ENCODE peak calls at places on chromosomes 16 and 17, in ten cellular contexts. G is GM23248, T is astrocyte, X is OCI-LY7, M is mesendoderm, N is fibroblast of lung, A is mammary epithelial cell, H is PC-3, L is K562, C is SK-N-SH. P is an unnamed sample.

GRCh38 chr16:89077076-89077475 is 16.6 kb upstream of the ACSF3 start:
- DNase-seq in G (no peak), T (no peak), X (no peak), M (no peak), N (no peak), A (no peak), H (no peak), L (no peak), C (no peak), P (no peak)

GRCh38 chr16:58556678-58557077 is 41.4 kb downstream of the SETD6 start:
- DNase-seq in G (peak; percentile 19), T (no peak), X (no peak), M (no peak), N (peak; percentile 21), A (no peak), H (no peak), L (no peak), C (no peak), P (peak; percentile 9)

GRCh38 chr16:60073376-60073775 is 1339.3 kb upstream of the GOT2 start:
- DNase-seq in G (no peak), T (peak; percentile 39), X (no peak), M (no peak), N (peak; percentile 50), A (no peak), H (peak; percentile 13), L (no peak), C (no peak), P (no peak)

GRCh38 chr17:12789075-12789975 is at the start of gene ARHGAP44:
- DNase-seq in G (peak; percentile 76), T (peak; percentile 51), X (peak; percentile 72), M (peak; percentile 85), N (peak; percentile 65), A (peak; percentile 28), H (peak; percentile 44), L (peak; percentile 38), C (peak; percentile 82), P (peak; percentile 90)

GRCh38 chr16:56011808-56012478 is 136.8 kb upstream of the CES5A start:
- DNase-seq in G (no peak), T (no peak), X (no peak), M (no peak), N (no peak), A (no peak), H (no peak), L (no peak), C (no peak), P (no peak)

GRCh38 chr16:80720759-80721470 is 83.5 kb downstream of the CDYL2 start:
- DNase-seq in G (peak; percentile 50), T (peak; percentile 40), X (no peak), M (no peak), N (peak; percentile 50), A (peak; percentile 8), H (no peak), L (no peak), C (no peak), P (no peak)

GRCh38 chr16:1048442-1049112 is 24.0 kb upstream of the SSTR5 start:
- DNase-seq in G (peak; percentile 76), T (no peak), X (no peak), M (peak; percentile 83), N (peak; percentile 17), A (no peak), H (peak; percentile 44), L (peak; percentile 69), C (peak; percentile 69), P (peak; percentile 89)

GRCh38 chr16:1082952-1083675 is 10.6 kb downstream of the SSTR5 start:
- DNase-seq in G (no peak), T (no peak), X (no peak), M (no peak), N (no peak), A (peak; percentile 29), H (peak; percentile 57), L (no peak), C (no peak), P (no peak)

GRCh38 chr17:82980632-82981031 is 98.8 kb upstream of the METRNL start:
- DNase-seq in G (no peak), T (no peak), X (no peak), M (no peak), N (no peak), A (no peak), H (no peak), L (no peak), C (no peak), P (no peak)

GRCh38 chr16:14302399-14303181 is 231.5 kb downstream of the MRTFB start:
- DNase-seq in G (peak; percentile 69), T (no peak), X (peak; percentile 57), M (peak; percentile 68), N (peak; percentile 26), A (peak; percentile 22), H (no peak), L (peak; percentile 46), C (peak; percentile 85), P (peak; percentile 79)

GRCh38 chr17:21457051-21458026 is 81.2 kb downstream of the KCNJ12 start:
- DNase-seq in G (peak; percentile 91), T (peak; percentile 76), X (peak; percentile 81), M (peak; percentile 90), N (peak; percentile 85), A (peak; percentile 92), H (peak; percentile 93), L (peak; percentile 87), C (peak; percentile 96), P (peak; percentile 93)

GRCh38 chr17:50845260-50846147 is 10.1 kb downstream of the WFIKKN2 start:
- DNase-seq in G (peak; percentile 90), T (peak; percentile 14), X (no peak), M (peak; percentile 51), N (peak; percentile 30), A (peak; percentile 29), H (peak; percentile 65), L (no peak), C (no peak), P (no peak)

GRCh38 chr16:65500007-65500406 is 378.1 kb upstream of the CDH11 start:
- DNase-seq in G (no peak), T (peak; percentile 56), X (no peak), M (peak; percentile 23), N (peak; percentile 69), A (peak; percentile 6), H (peak; percentile 4), L (no peak), C (no peak), P (no peak)

GRCh38 chr17:14165672-14166071 is 71.0 kb downstream of the CDRT15 start:
- DNase-seq in G (no peak), T (no peak), X (no peak), M (no peak), N (no peak), A (no peak), H (no peak), L (no peak), C (no peak), P (no peak)

GRCh38 chr16:88301886-88302285 is 80.9 kb upstream of the ZNF469 start:
- DNase-seq in G (no peak), T (no peak), X (no peak), M (no peak), N (no peak), A (no peak), H (no peak), L (no peak), C (no peak), P (no peak)

GRCh38 chr17:45845376-45846185 is 900 bp downstream of the SPPL2C start:
- DNase-seq in G (no peak), T (no peak), X (no peak), M (no peak), N (no peak), A (no peak), H (no peak), L (no peak), C (no peak), P (no peak)

GRCh38 chr17:5329784-5330557 is 47.9 kb downstream of the RABEP1 start:
- DNase-seq in G (peak; percentile 45), T (peak; percentile 17), X (peak; percentile 21), M (no peak), N (peak; percentile 25), A (no peak), H (no peak), L (no peak), C (no peak), P (no peak)

GRCh38 chr16:73047536-73048291 is at the start of gene ZFHX3:
- DNase-seq in G (peak; percentile 83), T (no peak), X (peak; percentile 40), M (peak; percentile 67), N (peak; percentile 66), A (peak; percentile 70), H (peak; percentile 76), L (no peak), C (peak; percentile 82), P (peak; percentile 89)

GRCh38 chr17:63534816-63535455 is 11.8 kb downstream of the KCNH6 start:
- DNase-seq in G (no peak), T (no peak), X (no peak), M (no peak), N (no peak), A (no peak), H (no peak), L (no peak), C (peak; percentile 15), P (no peak)

GRCh38 chr17:77451894-77452852 is 311.4 kb downstream of the SEC14L1 start:
- DNase-seq in G (peak; percentile 89), T (peak; percentile 69), X (peak; percentile 60), M (peak; percentile 87), N (peak; percentile 81), A (peak; percentile 62), H (no peak), L (peak; percentile 57), C (peak; percentile 93), P (peak; percentile 86)
- H3K36me3 ChIP-seq in G (no peaks in the 10 kb centered on the region), T (no peaks in the 10 kb centered on the region), X (peaks cover 75% of the 10 kb centered on the region), M (no peaks in the 10 kb centered on the region), N (peaks cover 14% of the 10 kb centered on the region), A (peaks cover 3% of the 10 kb centered on the region), H (peaks cover 9% of the 10 kb centered on the region), L (peaks cover 5% of the 10 kb centered on the region), C (peaks cover 3% of the 10 kb centered on the region), P (no peaks in the 10 kb centered on the region)

GRCh38 chr17:39401412-39402278 is at the start of gene FBXL20:
- DNase-seq in G (peak; percentile 95), T (peak; percentile 73), X (peak; percentile 92), M (peak; percentile 95), N (peak; percentile 84), A (peak; percentile 89), H (peak; percentile 86), L (peak; percentile 95), C (peak; percentile 99), P (peak; percentile 97)
- H3K79me2 ChIP-seq in G (peaks cover 45% of the 10 kb centered on the region), T (peaks cover 41% of the 10 kb centered on the region), X (no peaks in the 10 kb centered on the region), M (no peaks in the 10 kb centered on the region), N (peaks cover 10% of the 10 kb centered on the region), A (peaks cover 36% of the 10 kb centered on the region), H (peaks cover 8% of the 10 kb centered on the region), L (peaks cover 41% of the 10 kb centered on the region), C (peaks cover 44% of the 10 kb centered on the region), P (peaks cover 43% of the 10 kb centered on the region)

DNA sequence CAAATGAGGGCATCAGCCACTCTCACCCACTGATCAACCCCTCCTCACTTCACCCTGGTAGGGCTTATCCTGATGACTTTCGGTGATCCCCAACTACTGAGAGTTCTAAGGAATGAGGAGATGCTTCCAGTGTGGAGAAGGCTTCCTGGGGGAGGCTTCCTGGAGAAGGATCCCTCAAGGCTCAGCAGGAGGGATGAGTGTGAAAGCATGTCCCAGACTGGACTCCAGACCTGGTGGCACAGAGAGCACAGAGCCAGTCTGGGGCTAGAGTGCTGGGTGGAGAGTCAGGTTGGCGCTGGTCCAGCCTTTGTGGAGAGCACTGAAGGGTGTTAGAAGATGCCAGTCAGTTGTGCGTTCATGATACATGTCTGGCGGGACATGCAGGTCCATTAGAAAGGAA is 53.7 kb downstream of the PLD6 start:
- DNase-seq in G (peak; percentile 66), T (no peak), X (no peak), M (no peak), N (peak; percentile 9), A (peak; percentile 11), H (no peak), L (no peak), C (no peak), P (no peak)
- H3K36me3 ChIP-seq in G (peaks cover 39% of the 10 kb centered on the region), T (peaks cover 44% of the 10 kb centered on the region), X (peaks cover 12% of the 10 kb centered on the region), M (peaks cover 18% of the 10 kb centered on the region), N (peaks cover 33% of the 10 kb centered on the region), A (peaks cover 49% of the 10 kb centered on the region), H (peaks cover 85% of the 10 kb centered on the region), L (peaks cover 44% of the 10 kb centered on the region), C (peaks cover 56% of the 10 kb centered on the region), P (no peaks in the 10 kb centered on the region)

GRCh38 chr16:2161911-2162310 is 6.3 kb downstream of the TRAF7 start:
- DNase-seq in G (no peak), T (no peak), X (no peak), M (no peak), N (no peak), A (no peak), H (no peak), L (no peak), C (no peak), P (no peak)
- H3K79me2 ChIP-seq in G (peaks cover 86% of the 10 kb centered on the region), T (peaks cover 92% of the 10 kb centered on the region), X (peaks cover 29% of the 10 kb centered on the region), M (peaks cover 66% of the 10 kb centered on the region), N (peaks cover 76% of the 10 kb centered on the region), A (peaks cover 91% of the 10 kb centered on the region), H (peaks cover 54% of the 10 kb centered on the region), L (peaks cover 77% of the 10 kb centered on the region), C (peaks cover 75% of the 10 kb centered on the region), P (peaks cover 72% of the 10 kb centered on the region)

P was measured in neural progenitor cell.